ENCODE peak calls at places on chromosome 17, in four cellular contexts. One of them, this sample, is unnamed.
A peak's percentile ranks its signal among the peaks of the same experiment; 100 is the strongest.

GRCh38 chr17:31391496-31391949 is at the start of gene RAB11FIP4:
- DNase-seq in mesendoderm: peak; percentile 47
- DNase-seq in neuronal stem cell: no peak
- DNase-seq in H9: peak; percentile 47
- DNase-seq in this sample: peak; percentile 18

GRCh38 chr17:71631483-71631882 is 489.3 kb upstream of the SOX9 start:
- DNase-seq in H9: no peak
- DNase-seq in neuronal stem cell: no peak
- DNase-seq in mesendoderm: no peak
- DNase-seq in this sample: peak; percentile 40

GRCh38 chr17:68803122-68803615 is 152.0 kb downstream of the ABCA8 start:
- DNase-seq in neuronal stem cell: no peak
- DNase-seq in mesendoderm: no peak
- DNase-seq in H9: no peak
- DNase-seq in this sample: no peak

GRCh38 chr17:69448431-69449102 is 34.1 kb downstream of the MAP2K6 start:
- DNase-seq in H9: peak; percentile 96
- DNase-seq in mesendoderm: peak; percentile 98
- DNase-seq in neuronal stem cell: peak; percentile 73
- DNase-seq in this sample: peak; percentile 16

GRCh38 chr17:27666831-27667560 is 36.0 kb downstream of the LGALS9 start:
- DNase-seq in H9: peak; percentile 17
- DNase-seq in neuronal stem cell: no peak
- DNase-seq in mesendoderm: no peak
- DNase-seq in this sample: no peak

GRCh38 chr17:50117202-50118040 is 12.5 kb downstream of the SAMD14 start:
- DNase-seq in H9: peak; percentile 90
- DNase-seq in mesendoderm: peak; percentile 88
- DNase-seq in neuronal stem cell: no peak
- DNase-seq in this sample: peak; percentile 74

GRCh38 chr17:44079877-44080821 is 9.6 kb downstream of the G6PC3 start:
- DNase-seq in neuronal stem cell: no peak
- DNase-seq in H9: peak; percentile 30
- DNase-seq in mesendoderm: no peak
- DNase-seq in this sample: no peak

GRCh38 chr17:63917646-63918045 is 993 bp downstream of the GH1 start:
- DNase-seq in H9: peak; percentile 35
- DNase-seq in neuronal stem cell: no peak
- DNase-seq in mesendoderm: no peak
- DNase-seq in this sample: no peak

GRCh38 chr17:69828087-69828486 is 246.9 kb upstream of the KCNJ16 start:
- DNase-seq in mesendoderm: no peak
- DNase-seq in neuronal stem cell: no peak
- DNase-seq in H9: no peak
- DNase-seq in this sample: peak; percentile 81

GRCh38 chr17:49928826-49929475 is 40.0 kb upstream of the DLX4 start:
- DNase-seq in neuronal stem cell: no peak
- DNase-seq in H9: no peak
- DNase-seq in mesendoderm: peak; percentile 74
- DNase-seq in this sample: no peak

GRCh38 chr17:4365628-4366311 is 705 bp downstream of the UBE2G1 start:
- DNase-seq in H9: peak; percentile 63
- DNase-seq in mesendoderm: peak; percentile 71
- DNase-seq in neuronal stem cell: peak; percentile 58
- DNase-seq in this sample: peak; percentile 36
- H4K8ac ChIP-seq in H9: no peak overlapping the region
- H4K8ac ChIP-seq in mesendoderm: peak overlapping the region; percentile 98
- H4K8ac ChIP-seq in neuronal stem cell: no peak overlapping the region
- H4K8ac ChIP-seq in this sample: peak overlapping the region; percentile 77

GRCh38 chr17:48184721-48185120 is 77.2 kb downstream of the SNX11 start:
- DNase-seq in neuronal stem cell: no peak
- DNase-seq in mesendoderm: no peak
- DNase-seq in H9: no peak
- DNase-seq in this sample: no peak
- H2AK5ac ChIP-seq in neuronal stem cell: no peak overlapping the region
- H2AK5ac ChIP-seq in mesendoderm: no peak overlapping the region
- H2AK5ac ChIP-seq in H9: no peak overlapping the region
- H2AK5ac ChIP-seq in this sample: no peak overlapping the region

GRCh38 chr17:75640556-75641119 is 7.4 kb downstream of the SMIM5 start:
- DNase-seq in mesendoderm: no peak
- DNase-seq in neuronal stem cell: no peak
- DNase-seq in H9: no peak
- DNase-seq in this sample: no peak
- H4K8ac ChIP-seq in mesendoderm: no peak overlapping the region
- H4K8ac ChIP-seq in neuronal stem cell: no peak overlapping the region
- H4K8ac ChIP-seq in H9: no peak overlapping the region
- H4K8ac ChIP-seq in this sample: no peak overlapping the region

GRCh38 chr17:77785526-77785925 is 173.0 kb upstream of the TNRC6C start:
- DNase-seq in mesendoderm: no peak
- DNase-seq in H9: no peak
- DNase-seq in neuronal stem cell: no peak
- DNase-seq in this sample: no peak
- H2AK5ac ChIP-seq in mesendoderm: no peak overlapping the region
- H2AK5ac ChIP-seq in H9: no peak overlapping the region
- H2AK5ac ChIP-seq in neuronal stem cell: peak overlapping the region; percentile 62
- H2AK5ac ChIP-seq in this sample: no peak overlapping the region

GRCh38 chr17:45757431-45758218 is 26.5 kb upstream of the CRHR1 start:
- DNase-seq in neuronal stem cell: no peak
- DNase-seq in mesendoderm: no peak
- DNase-seq in H9: no peak
- DNase-seq in this sample: no peak
- H4K8ac ChIP-seq in neuronal stem cell: no peak overlapping the region
- H4K8ac ChIP-seq in mesendoderm: no peak overlapping the region
- H4K8ac ChIP-seq in H9: no peak overlapping the region
- H4K8ac ChIP-seq in this sample: no peak overlapping the region

DNA sequence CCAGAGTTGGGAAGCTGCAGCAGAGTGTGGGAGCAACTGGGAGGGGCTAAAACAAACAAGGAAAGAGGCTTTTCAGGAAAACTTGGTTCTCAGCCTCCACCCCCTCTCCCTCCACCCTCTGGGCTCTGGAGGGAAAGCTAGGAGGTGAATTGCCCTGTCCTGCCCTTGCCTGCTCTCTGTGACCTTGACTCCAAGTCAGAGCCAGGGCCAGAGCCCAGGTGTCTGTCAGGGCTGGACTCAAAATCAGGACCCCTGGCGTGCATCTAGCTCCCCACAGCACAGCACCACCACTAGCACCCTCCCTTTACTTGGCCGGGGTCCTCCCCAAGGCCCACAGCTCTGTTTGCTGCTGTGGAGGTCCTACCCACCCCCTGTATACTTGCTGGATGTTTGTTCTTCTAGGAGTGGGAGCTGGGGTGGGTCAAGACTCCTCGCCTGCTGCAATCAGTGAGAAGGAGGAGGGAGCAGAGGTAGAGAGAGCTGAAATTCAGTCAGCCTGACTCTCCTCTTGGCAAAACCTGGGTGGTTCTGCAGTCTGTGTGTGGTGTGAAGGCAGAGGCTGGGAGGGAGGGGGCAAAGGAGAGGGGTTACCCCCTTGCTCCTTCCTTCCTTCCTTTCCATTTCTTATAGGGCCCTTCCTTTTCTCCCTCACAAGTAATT is 2.8 kb upstream of the NR1D1 start:
- DNase-seq in neuronal stem cell: no peak
- DNase-seq in mesendoderm: no peak
- DNase-seq in H9: peak; percentile 61
- DNase-seq in this sample: no peak
- H2AK5ac ChIP-seq in neuronal stem cell: peak overlapping the region; percentile 76
- H2AK5ac ChIP-seq in mesendoderm: no peak overlapping the region
- H2AK5ac ChIP-seq in H9: no peak overlapping the region
- H2AK5ac ChIP-seq in this sample: no peak overlapping the region

GRCh38 chr17:7882629-7883028 is 6.0 kb upstream of the CHD3 start:
- DNase-seq in mesendoderm: no peak
- DNase-seq in H9: peak; percentile 26
- DNase-seq in neuronal stem cell: no peak
- DNase-seq in this sample: no peak
- H4K8ac ChIP-seq in mesendoderm: no peak overlapping the region
- H4K8ac ChIP-seq in H9: no peak overlapping the region
- H4K8ac ChIP-seq in neuronal stem cell: no peak overlapping the region
- H4K8ac ChIP-seq in this sample: peak overlapping the region; percentile 62

GRCh38 chr17:17191961-17192381 is 14.2 kb downstream of the PLD6 start:
- DNase-seq in mesendoderm: no peak
- DNase-seq in H9: no peak
- DNase-seq in neuronal stem cell: no peak
- DNase-seq in this sample: peak; percentile 70
- H2AK5ac ChIP-seq in mesendoderm: no peak overlapping the region
- H2AK5ac ChIP-seq in H9: no peak overlapping the region
- H2AK5ac ChIP-seq in neuronal stem cell: no peak overlapping the region
- H2AK5ac ChIP-seq in this sample: peak overlapping the region; percentile 36

DNA sequence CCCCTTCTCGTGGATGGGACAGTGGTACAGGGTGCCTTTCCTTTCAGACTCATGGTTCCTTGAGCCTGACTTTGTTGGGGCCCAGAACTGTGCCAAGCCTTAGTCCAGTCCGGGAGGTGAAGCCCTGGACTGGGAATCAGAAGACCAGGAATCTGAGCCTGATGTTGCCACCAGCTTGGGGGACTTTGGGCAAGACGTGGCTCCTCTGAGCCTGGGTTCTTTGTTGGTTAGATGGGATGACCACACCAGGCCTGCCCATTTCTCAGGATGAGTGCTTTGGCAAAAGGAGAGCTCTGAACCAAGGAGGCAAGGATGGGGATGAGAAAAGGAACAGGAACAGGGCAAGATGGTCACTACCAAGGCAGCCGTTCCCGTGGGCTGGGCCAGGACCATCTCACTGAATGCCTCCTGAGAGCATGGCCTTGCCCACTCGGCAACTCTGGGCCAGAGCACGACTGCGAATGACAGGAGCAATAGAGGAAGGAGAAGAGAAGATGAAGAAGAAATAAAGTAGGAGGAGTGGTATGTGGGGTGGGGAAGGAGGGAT is 32.5 kb downstream of the PITPNM3 start:
- DNase-seq in mesendoderm: no peak
- DNase-seq in neuronal stem cell: no peak
- DNase-seq in H9: peak; percentile 22
- DNase-seq in this sample: no peak
- H4K8ac ChIP-seq in mesendoderm: no peak overlapping the region
- H4K8ac ChIP-seq in neuronal stem cell: no peak overlapping the region
- H4K8ac ChIP-seq in H9: no peak overlapping the region
- H4K8ac ChIP-seq in this sample: no peak overlapping the region